ENCODE peak calls at places on chromosome X, in ten cellular contexts. One of them, this sample, is unnamed.

GRCh38 chrX:84186603-84187358 is 1.2 kb downstream of the RPS6KA6 start:
- DNase-seq in heart right ventricle: no peak
- DNase-seq in hepatocyte: peak; percentile 13
- DNase-seq in foreskin keratinocyte: peak; percentile 20
- DNase-seq in heart left ventricle: no peak
- DNase-seq in lung: no peak
- DNase-seq in ovary: no peak
- DNase-seq in thyroid gland: peak; percentile 21
- DNase-seq in transverse colon: peak; percentile 14
- DNase-seq in fibroblast of lung: peak; percentile 24
- DNase-seq in this sample: no peak

GRCh38 chrX:46953137-46953527 is 40.9 kb downstream of the JADE3 start:
- DNase-seq in fibroblast of lung: no peak
- DNase-seq in hepatocyte: no peak
- DNase-seq in lung: no peak
- DNase-seq in ovary: no peak
- DNase-seq in thyroid gland: no peak
- DNase-seq in heart right ventricle: no peak
- DNase-seq in transverse colon: no peak
- DNase-seq in foreskin keratinocyte: no peak
- DNase-seq in heart left ventricle: no peak
- DNase-seq in this sample: no peak

GRCh38 chrX:46610070-46610658 is 36.6 kb downstream of the CHST7 start:
- DNase-seq in hepatocyte: no peak
- DNase-seq in thyroid gland: no peak
- DNase-seq in fibroblast of lung: no peak
- DNase-seq in heart right ventricle: no peak
- DNase-seq in heart left ventricle: no peak
- DNase-seq in lung: no peak
- DNase-seq in foreskin keratinocyte: no peak
- DNase-seq in ovary: no peak
- DNase-seq in transverse colon: no peak
- DNase-seq in this sample: no peak

GRCh38 chrX:65871671-65872311 is 168.1 kb downstream of the VSIG4 start:
- DNase-seq in heart right ventricle: no peak
- DNase-seq in thyroid gland: no peak
- DNase-seq in hepatocyte: peak; percentile 49
- DNase-seq in lung: no peak
- DNase-seq in fibroblast of lung: no peak
- DNase-seq in foreskin keratinocyte: peak; percentile 77
- DNase-seq in transverse colon: peak; percentile 64
- DNase-seq in heart left ventricle: peak; percentile 17
- DNase-seq in ovary: no peak
- DNase-seq in this sample: peak; percentile 7

GRCh38 chrX:23953908-23954269 is 46.1 kb downstream of the CXorf58 start:
- DNase-seq in lung: no peak
- DNase-seq in ovary: no peak
- DNase-seq in foreskin keratinocyte: no peak
- DNase-seq in hepatocyte: no peak
- DNase-seq in fibroblast of lung: no peak
- DNase-seq in thyroid gland: no peak
- DNase-seq in transverse colon: no peak
- DNase-seq in heart left ventricle: no peak
- DNase-seq in heart right ventricle: no peak
- DNase-seq in this sample: no peak

GRCh38 chrX:22041931-22042530 is 9.9 kb downstream of the PHEX start:
- DNase-seq in thyroid gland: peak; percentile 14
- DNase-seq in fibroblast of lung: no peak
- DNase-seq in transverse colon: no peak
- DNase-seq in heart right ventricle: no peak
- DNase-seq in heart left ventricle: no peak
- DNase-seq in hepatocyte: no peak
- DNase-seq in ovary: no peak
- DNase-seq in foreskin keratinocyte: no peak
- DNase-seq in lung: no peak
- DNase-seq in this sample: no peak

GRCh38 chrX:84339507-84340364 is 151.7 kb upstream of the RPS6KA6 start:
- DNase-seq in ovary: no peak
- DNase-seq in foreskin keratinocyte: no peak
- DNase-seq in lung: no peak
- DNase-seq in fibroblast of lung: peak; percentile 40
- DNase-seq in transverse colon: no peak
- DNase-seq in heart left ventricle: no peak
- DNase-seq in thyroid gland: no peak
- DNase-seq in hepatocyte: peak; percentile 25
- DNase-seq in heart right ventricle: no peak
- DNase-seq in this sample: no peak

GRCh38 chrX:54695816-54696487 is 102.1 kb downstream of the ITIH6 start:
- DNase-seq in ovary: no peak
- DNase-seq in transverse colon: no peak
- DNase-seq in heart right ventricle: no peak
- DNase-seq in hepatocyte: no peak
- DNase-seq in fibroblast of lung: no peak
- DNase-seq in foreskin keratinocyte: peak; percentile 7
- DNase-seq in heart left ventricle: no peak
- DNase-seq in lung: no peak
- DNase-seq in thyroid gland: no peak
- DNase-seq in this sample: no peak

GRCh38 chrX:56564921-56565861 is 1.8 kb downstream of the UBQLN2 start:
- DNase-seq in lung: no peak
- DNase-seq in thyroid gland: peak; percentile 13
- DNase-seq in heart right ventricle: no peak
- DNase-seq in heart left ventricle: no peak
- DNase-seq in transverse colon: no peak
- DNase-seq in fibroblast of lung: no peak
- DNase-seq in foreskin keratinocyte: no peak
- DNase-seq in ovary: no peak
- DNase-seq in hepatocyte: peak; percentile 4
- DNase-seq in this sample: no peak

DNA sequence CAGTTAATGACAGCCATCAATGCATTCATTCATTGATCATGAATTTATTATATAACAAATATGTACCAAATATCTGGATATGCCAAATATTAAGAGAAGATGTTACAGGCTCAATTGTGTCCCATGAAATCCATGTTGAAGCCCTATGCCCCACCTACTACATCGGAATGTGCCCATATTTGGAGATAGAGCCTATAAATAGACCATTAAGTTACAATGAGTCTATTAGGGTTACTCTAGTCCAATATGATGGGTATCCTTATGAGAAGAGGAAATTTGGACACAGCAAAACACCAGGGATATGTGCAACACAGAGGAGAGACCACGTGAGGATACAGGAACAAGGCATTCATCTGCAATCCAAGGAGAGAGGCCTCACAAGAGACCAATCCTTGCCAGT is 634.5 kb downstream of the DMD start:
- DNase-seq in hepatocyte: no peak
- DNase-seq in transverse colon: no peak
- DNase-seq in fibroblast of lung: no peak
- DNase-seq in thyroid gland: no peak
- DNase-seq in heart left ventricle: no peak
- DNase-seq in lung: no peak
- DNase-seq in heart right ventricle: no peak
- DNase-seq in foreskin keratinocyte: no peak
- DNase-seq in ovary: no peak
- DNase-seq in this sample: no peak
- H3K27me3 ChIP-seq in hepatocyte: no peaks in the 10 kb centered on the region
- H3K27me3 ChIP-seq in transverse colon: no peaks in the 10 kb centered on the region
- H3K27me3 ChIP-seq in fibroblast of lung: no peaks in the 10 kb centered on the region
- H3K27me3 ChIP-seq in thyroid gland: no peaks in the 10 kb centered on the region
- H3K27me3 ChIP-seq in heart left ventricle: no peaks in the 10 kb centered on the region
- H3K27me3 ChIP-seq in lung: no peaks in the 10 kb centered on the region
- H3K27me3 ChIP-seq in heart right ventricle: no peaks in the 10 kb centered on the region
- H3K27me3 ChIP-seq in foreskin keratinocyte: no peaks in the 10 kb centered on the region
- H3K27me3 ChIP-seq in ovary: no peaks in the 10 kb centered on the region
- H3K27me3 ChIP-seq in this sample: no peaks in the 10 kb centered on the region

GRCh38 chrX:154047266-154047665 is 27.6 kb upstream of the IRAK1 start:
- DNase-seq in heart right ventricle: no peak
- DNase-seq in foreskin keratinocyte: no peak
- DNase-seq in hepatocyte: no peak
- DNase-seq in transverse colon: no peak
- DNase-seq in lung: no peak
- DNase-seq in thyroid gland: no peak
- DNase-seq in ovary: no peak
- DNase-seq in fibroblast of lung: no peak
- DNase-seq in heart left ventricle: no peak
- DNase-seq in this sample: no peak

GRCh38 chrX:154046262-154046771 is 26.6 kb upstream of the IRAK1 start:
- DNase-seq in heart left ventricle: peak; percentile 26
- DNase-seq in transverse colon: no peak
- DNase-seq in lung: no peak
- DNase-seq in thyroid gland: peak; percentile 54
- DNase-seq in heart right ventricle: peak; percentile 28
- DNase-seq in foreskin keratinocyte: no peak
- DNase-seq in fibroblast of lung: peak; percentile 84
- DNase-seq in hepatocyte: peak; percentile 67
- DNase-seq in ovary: peak; percentile 58
- DNase-seq in this sample: no peak

GRCh38 chrX:154050113-154050495 is 30.4 kb upstream of the IRAK1 start:
- DNase-seq in ovary: no peak
- DNase-seq in heart right ventricle: no peak
- DNase-seq in hepatocyte: no peak
- DNase-seq in fibroblast of lung: no peak
- DNase-seq in heart left ventricle: no peak
- DNase-seq in foreskin keratinocyte: no peak
- DNase-seq in lung: no peak
- DNase-seq in transverse colon: no peak
- DNase-seq in thyroid gland: no peak
- DNase-seq in this sample: no peak

GRCh38 chrX:154049209-154050112 is 29.8 kb upstream of the IRAK1 start:
- DNase-seq in foreskin keratinocyte: no peak
- DNase-seq in fibroblast of lung: no peak
- DNase-seq in hepatocyte: no peak
- DNase-seq in ovary: no peak
- DNase-seq in thyroid gland: no peak
- DNase-seq in heart left ventricle: no peak
- DNase-seq in transverse colon: no peak
- DNase-seq in lung: no peak
- DNase-seq in heart right ventricle: no peak
- DNase-seq in this sample: no peak

DNA sequence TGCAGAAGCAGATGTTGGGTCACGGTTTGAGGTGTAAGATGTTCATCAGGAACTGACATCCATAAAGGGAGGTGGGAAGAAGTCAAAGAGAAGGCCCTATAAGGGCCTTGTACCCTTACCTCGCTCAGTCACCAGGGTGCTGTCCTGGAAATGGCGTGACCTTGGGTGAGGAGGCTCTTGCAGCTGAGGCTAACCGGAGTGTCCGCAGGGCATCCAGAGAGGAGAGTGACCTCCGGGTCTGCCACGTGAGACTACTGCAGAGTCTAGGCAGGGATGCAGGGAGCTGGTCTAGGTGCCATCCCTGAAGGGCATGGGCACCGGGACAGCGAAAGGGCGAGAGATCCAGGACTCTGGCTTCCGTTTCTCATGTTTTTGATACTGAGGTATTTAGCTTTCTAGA is 28.7 kb upstream of the IRAK1 start:
- DNase-seq in thyroid gland: no peak
- DNase-seq in hepatocyte: no peak
- DNase-seq in transverse colon: no peak
- DNase-seq in fibroblast of lung: no peak
- DNase-seq in lung: no peak
- DNase-seq in foreskin keratinocyte: no peak
- DNase-seq in heart right ventricle: no peak
- DNase-seq in ovary: no peak
- DNase-seq in heart left ventricle: no peak
- DNase-seq in this sample: no peak
- H3K4me1 ChIP-seq in thyroid gland: peaks cover 40% of the 10 kb centered on the region
- H3K4me1 ChIP-seq in hepatocyte: peaks cover 18% of the 10 kb centered on the region
- H3K4me1 ChIP-seq in transverse colon: peaks cover 49% of the 10 kb centered on the region
- H3K4me1 ChIP-seq in fibroblast of lung: peaks cover 11% of the 10 kb centered on the region
- H3K4me1 ChIP-seq in lung: peaks cover 19% of the 10 kb centered on the region
- H3K4me1 ChIP-seq in foreskin keratinocyte: peaks cover under 1% of the 10 kb centered on the region
- H3K4me1 ChIP-seq in heart right ventricle: peaks cover 43% of the 10 kb centered on the region
- H3K4me1 ChIP-seq in ovary: peaks cover 31% of the 10 kb centered on the region
- H3K4me1 ChIP-seq in heart left ventricle: peaks cover 84% of the 10 kb centered on the region
- H3K4me1 ChIP-seq in this sample: peaks cover 8% of the 10 kb centered on the region

DNA sequence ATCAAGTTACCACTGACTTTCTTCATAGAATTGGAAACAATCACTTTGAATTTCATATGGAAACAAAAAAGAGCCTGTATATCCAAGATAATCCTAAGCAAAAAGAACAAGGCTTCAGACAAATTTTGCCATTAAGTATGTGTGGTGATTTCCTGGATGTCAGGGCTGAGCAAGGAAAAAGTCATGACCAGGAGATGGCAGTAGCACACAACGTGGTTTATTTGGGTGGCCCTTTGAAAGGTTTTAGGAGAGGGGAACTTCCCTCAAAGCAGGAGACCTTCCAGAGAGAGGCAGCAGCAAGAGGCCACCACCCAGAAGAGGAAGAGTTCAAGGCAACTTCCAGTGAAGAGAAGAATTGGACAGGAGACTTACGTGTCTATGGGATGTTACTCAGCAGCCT is 18.1 kb upstream of the ZXDB start:
- DNase-seq in lung: no peak
- DNase-seq in hepatocyte: no peak
- DNase-seq in heart right ventricle: no peak
- DNase-seq in foreskin keratinocyte: no peak
- DNase-seq in ovary: no peak
- DNase-seq in fibroblast of lung: peak; percentile 22
- DNase-seq in transverse colon: no peak
- DNase-seq in thyroid gland: no peak
- DNase-seq in heart left ventricle: no peak
- DNase-seq in this sample: no peak
- TF ChIP-seq CTCF in lung: no peak
- TF ChIP-seq CTCF in hepatocyte: peak; percentile 43
- TF ChIP-seq CTCF in heart right ventricle: peak; percentile 49
- TF ChIP-seq CTCF in foreskin keratinocyte: peak; percentile 59
- TF ChIP-seq CTCF in ovary: no peak
- TF ChIP-seq CTCF in fibroblast of lung: peak; percentile 51
- TF ChIP-seq CTCF in transverse colon: peak; percentile 25
- TF ChIP-seq CTCF in thyroid gland: no peak
- TF ChIP-seq CTCF in heart left ventricle: no peak
- TF ChIP-seq CTCF in this sample: peak; percentile 44

GRCh38 chrX:17768997-17769396 is 31.7 kb downstream of the SCML1 start:
- DNase-seq in hepatocyte: no peak
- DNase-seq in transverse colon: no peak
- DNase-seq in heart left ventricle: no peak
- DNase-seq in lung: no peak
- DNase-seq in heart right ventricle: no peak
- DNase-seq in ovary: no peak
- DNase-seq in thyroid gland: peak; percentile 73
- DNase-seq in foreskin keratinocyte: no peak
- DNase-seq in fibroblast of lung: no peak
- DNase-seq in this sample: no peak

GRCh38 chrX:17773221-17773876 is 36.1 kb downstream of the SCML1 start:
- DNase-seq in heart left ventricle: no peak
- DNase-seq in heart right ventricle: no peak
- DNase-seq in hepatocyte: no peak
- DNase-seq in transverse colon: no peak
- DNase-seq in thyroid gland: no peak
- DNase-seq in foreskin keratinocyte: no peak
- DNase-seq in fibroblast of lung: no peak
- DNase-seq in ovary: no peak
- DNase-seq in lung: no peak
- DNase-seq in this sample: no peak

GRCh38 chrX:17774053-17774452 is 36.8 kb downstream of the SCML1 start:
- DNase-seq in heart right ventricle: no peak
- DNase-seq in hepatocyte: no peak
- DNase-seq in fibroblast of lung: no peak
- DNase-seq in transverse colon: no peak
- DNase-seq in foreskin keratinocyte: no peak
- DNase-seq in heart left ventricle: no peak
- DNase-seq in ovary: no peak
- DNase-seq in thyroid gland: no peak
- DNase-seq in lung: no peak
- DNase-seq in this sample: no peak

GRCh38 chrX:17769701-17770269 is 32.5 kb downstream of the SCML1 start:
- DNase-seq in foreskin keratinocyte: no peak
- DNase-seq in thyroid gland: no peak
- DNase-seq in heart left ventricle: no peak
- DNase-seq in fibroblast of lung: no peak
- DNase-seq in ovary: no peak
- DNase-seq in transverse colon: no peak
- DNase-seq in heart right ventricle: no peak
- DNase-seq in lung: no peak
- DNase-seq in hepatocyte: no peak
- DNase-seq in this sample: no peak
- H3K27me3 ChIP-seq in foreskin keratinocyte: peaks cover 5% of the 10 kb centered on the region
- H3K27me3 ChIP-seq in thyroid gland: no peaks in the 10 kb centered on the region
- H3K27me3 ChIP-seq in heart left ventricle: no peaks in the 10 kb centered on the region
- H3K27me3 ChIP-seq in fibroblast of lung: peaks cover 11% of the 10 kb centered on the region
- H3K27me3 ChIP-seq in ovary: no peaks in the 10 kb centered on the region
- H3K27me3 ChIP-seq in transverse colon: no peaks in the 10 kb centered on the region
- H3K27me3 ChIP-seq in heart right ventricle: no peaks in the 10 kb centered on the region
- H3K27me3 ChIP-seq in lung: no peaks in the 10 kb centered on the region
- H3K27me3 ChIP-seq in hepatocyte: no peaks in the 10 kb centered on the region
- H3K27me3 ChIP-seq in this sample: no peaks in the 10 kb centered on the region